ENCODE peak calls at places on chromosome 20, in eight cellular contexts. One of them, this sample, is unnamed.
A peak's percentile ranks its signal among the peaks of the same experiment; 100 is the strongest.

GRCh38 chr20:38649275-38649891 is 47.8 kb downstream of the ARHGAP40 start:
- DNase-seq in hepatocyte: peak; percentile 57
- DNase-seq in AG04450: no peak
- DNase-seq in cardiac muscle cell: peak; percentile 50
- DNase-seq in CD4-positive, alpha-beta T cell: no peak
- DNase-seq in lung: no peak
- DNase-seq in Peyer's patch: no peak
- DNase-seq in lower lobe of right lung: no peak
- DNase-seq in this sample: peak; percentile 17

GRCh38 chr20:34781250-34781649 is 44.2 kb downstream of the NCOA6 start:
- DNase-seq in cardiac muscle cell: no peak
- DNase-seq in hepatocyte: no peak
- DNase-seq in AG04450: no peak
- DNase-seq in CD4-positive, alpha-beta T cell: no peak
- DNase-seq in Peyer's patch: no peak
- DNase-seq in lung: no peak
- DNase-seq in lower lobe of right lung: no peak
- DNase-seq in this sample: no peak

GRCh38 chr20:21840991-21841390 is 135.5 kb downstream of the PAX1 start:
- DNase-seq in hepatocyte: no peak
- DNase-seq in cardiac muscle cell: no peak
- DNase-seq in Peyer's patch: no peak
- DNase-seq in lung: no peak
- DNase-seq in lower lobe of right lung: no peak
- DNase-seq in CD4-positive, alpha-beta T cell: no peak
- DNase-seq in AG04450: no peak
- DNase-seq in this sample: no peak

GRCh38 chr20:11919571-11919970 is 1.9 kb downstream of the BTBD3 start:
- DNase-seq in AG04450: no peak
- DNase-seq in lung: no peak
- DNase-seq in Peyer's patch: no peak
- DNase-seq in cardiac muscle cell: no peak
- DNase-seq in lower lobe of right lung: no peak
- DNase-seq in CD4-positive, alpha-beta T cell: no peak
- DNase-seq in hepatocyte: no peak
- DNase-seq in this sample: no peak

GRCh38 chr20:63495771-63496403 is 3.0 kb downstream of the EEF1A2 start:
- DNase-seq in lower lobe of right lung: peak; percentile 83
- DNase-seq in cardiac muscle cell: peak; percentile 52
- DNase-seq in hepatocyte: peak; percentile 84
- DNase-seq in Peyer's patch: peak; percentile 67
- DNase-seq in CD4-positive, alpha-beta T cell: peak; percentile 69
- DNase-seq in AG04450: no peak
- DNase-seq in lung: peak; percentile 73
- DNase-seq in this sample: no peak

GRCh38 chr20:36202891-36203338 is 33.4 kb upstream of the AAR2 start:
- DNase-seq in CD4-positive, alpha-beta T cell: peak; percentile 78
- DNase-seq in Peyer's patch: peak; percentile 64
- DNase-seq in hepatocyte: peak; percentile 71
- DNase-seq in cardiac muscle cell: peak; percentile 66
- DNase-seq in AG04450: no peak
- DNase-seq in lower lobe of right lung: peak; percentile 79
- DNase-seq in lung: peak; percentile 63
- DNase-seq in this sample: peak; percentile 25

GRCh38 chr20:63312690-63313348 is 19.8 kb downstream of the COL20A1 start:
- DNase-seq in cardiac muscle cell: peak; percentile 28
- DNase-seq in AG04450: peak; percentile 33
- DNase-seq in Peyer's patch: no peak
- DNase-seq in hepatocyte: no peak
- DNase-seq in lung: peak; percentile 50
- DNase-seq in lower lobe of right lung: no peak
- DNase-seq in CD4-positive, alpha-beta T cell: no peak
- DNase-seq in this sample: no peak

GRCh38 chr20:25325997-25326396 is 64.6 kb downstream of the ABHD12 start:
- DNase-seq in lung: peak; percentile 17
- DNase-seq in Peyer's patch: no peak
- DNase-seq in cardiac muscle cell: no peak
- DNase-seq in AG04450: no peak
- DNase-seq in hepatocyte: no peak
- DNase-seq in CD4-positive, alpha-beta T cell: no peak
- DNase-seq in lower lobe of right lung: no peak
- DNase-seq in this sample: no peak

GRCh38 chr20:62832212-62832922 is 15.5 kb downstream of the COL9A3 start:
- DNase-seq in Peyer's patch: peak; percentile 93
- DNase-seq in hepatocyte: peak; percentile 15
- DNase-seq in lower lobe of right lung: peak; percentile 74
- DNase-seq in CD4-positive, alpha-beta T cell: peak; percentile 38
- DNase-seq in AG04450: no peak
- DNase-seq in cardiac muscle cell: no peak
- DNase-seq in lung: peak; percentile 49
- DNase-seq in this sample: no peak

GRCh38 chr20:56761393-56761792 is 132.3 kb downstream of the TFAP2C start:
- DNase-seq in Peyer's patch: no peak
- DNase-seq in cardiac muscle cell: no peak
- DNase-seq in lung: no peak
- DNase-seq in CD4-positive, alpha-beta T cell: no peak
- DNase-seq in AG04450: no peak
- DNase-seq in hepatocyte: no peak
- DNase-seq in lower lobe of right lung: no peak
- DNase-seq in this sample: no peak

GRCh38 chr20:16366548-16366947 is 206.7 kb downstream of the KIF16B start:
- DNase-seq in hepatocyte: no peak
- DNase-seq in lung: no peak
- DNase-seq in AG04450: no peak
- DNase-seq in cardiac muscle cell: no peak
- DNase-seq in lower lobe of right lung: no peak
- DNase-seq in Peyer's patch: no peak
- DNase-seq in CD4-positive, alpha-beta T cell: no peak
- DNase-seq in this sample: no peak

GRCh38 chr20:23180451-23180921 is 94.4 kb upstream of the CD93 start:
- DNase-seq in lower lobe of right lung: no peak
- DNase-seq in cardiac muscle cell: no peak
- DNase-seq in hepatocyte: no peak
- DNase-seq in CD4-positive, alpha-beta T cell: no peak
- DNase-seq in lung: no peak
- DNase-seq in AG04450: no peak
- DNase-seq in Peyer's patch: no peak
- DNase-seq in this sample: peak; percentile 23

GRCh38 chr20:12056836-12057235 is 139.1 kb downstream of the BTBD3 start:
- DNase-seq in lung: no peak
- DNase-seq in lower lobe of right lung: no peak
- DNase-seq in CD4-positive, alpha-beta T cell: no peak
- DNase-seq in hepatocyte: peak; percentile 27
- DNase-seq in AG04450: no peak
- DNase-seq in cardiac muscle cell: peak; percentile 51
- DNase-seq in Peyer's patch: no peak
- DNase-seq in this sample: peak; percentile 9

GRCh38 chr20:33441142-33441955 is 2.2 kb downstream of the SNTA1 start:
- DNase-seq in AG04450: no peak
- DNase-seq in hepatocyte: peak; percentile 22
- DNase-seq in lower lobe of right lung: no peak
- DNase-seq in Peyer's patch: no peak
- DNase-seq in cardiac muscle cell: no peak
- DNase-seq in lung: no peak
- DNase-seq in CD4-positive, alpha-beta T cell: no peak
- DNase-seq in this sample: no peak

GRCh38 chr20:2814587-2815051 is at the start of gene C20orf141:
- DNase-seq in CD4-positive, alpha-beta T cell: no peak
- DNase-seq in cardiac muscle cell: peak; percentile 98
- DNase-seq in AG04450: peak; percentile 93
- DNase-seq in hepatocyte: peak; percentile 77
- DNase-seq in Peyer's patch: no peak
- DNase-seq in lower lobe of right lung: no peak
- DNase-seq in lung: no peak
- DNase-seq in this sample: peak; percentile 97
- TF ChIP-seq CTCF in CD4-positive, alpha-beta T cell: no peak
- TF ChIP-seq CTCF in cardiac muscle cell: no peak
- TF ChIP-seq CTCF in AG04450: no peak
- TF ChIP-seq CTCF in hepatocyte: no peak
- TF ChIP-seq CTCF in Peyer's patch: no peak
- TF ChIP-seq CTCF in lower lobe of right lung: no peak
- TF ChIP-seq CTCF in lung: no peak
- TF ChIP-seq CTCF in this sample: no peak

GRCh38 chr20:31883829-31884228 is 13.4 kb downstream of the TTLL9 start:
- DNase-seq in Peyer's patch: no peak
- DNase-seq in hepatocyte: no peak
- DNase-seq in lower lobe of right lung: no peak
- DNase-seq in cardiac muscle cell: no peak
- DNase-seq in lung: no peak
- DNase-seq in CD4-positive, alpha-beta T cell: no peak
- DNase-seq in AG04450: no peak
- DNase-seq in this sample: no peak

GRCh38 chr20:31877684-31878083 is 7.2 kb downstream of the TTLL9 start:
- DNase-seq in CD4-positive, alpha-beta T cell: no peak
- DNase-seq in Peyer's patch: no peak
- DNase-seq in AG04450: no peak
- DNase-seq in lung: no peak
- DNase-seq in hepatocyte: no peak
- DNase-seq in cardiac muscle cell: no peak
- DNase-seq in lower lobe of right lung: no peak
- DNase-seq in this sample: no peak

GRCh38 chr20:31881945-31882344 is 11.5 kb downstream of the TTLL9 start:
- DNase-seq in CD4-positive, alpha-beta T cell: no peak
- DNase-seq in Peyer's patch: no peak
- DNase-seq in lung: no peak
- DNase-seq in hepatocyte: no peak
- DNase-seq in cardiac muscle cell: no peak
- DNase-seq in AG04450: no peak
- DNase-seq in lower lobe of right lung: no peak
- DNase-seq in this sample: no peak

GRCh38 chr20:31879143-31879987 is 8.9 kb downstream of the TTLL9 start:
- DNase-seq in cardiac muscle cell: peak; percentile 98
- DNase-seq in Peyer's patch: peak; percentile 95
- DNase-seq in CD4-positive, alpha-beta T cell: peak; percentile 70
- DNase-seq in lung: peak; percentile 94
- DNase-seq in hepatocyte: peak; percentile 100
- DNase-seq in lower lobe of right lung: peak; percentile 99
- DNase-seq in AG04450: peak; percentile 84
- DNase-seq in this sample: peak; percentile 95
- H3K27ac ChIP-seq in cardiac muscle cell: peak overlapping the region; percentile 31
- H3K27ac ChIP-seq in Peyer's patch: peak overlapping the region; percentile 52
- H3K27ac ChIP-seq in CD4-positive, alpha-beta T cell: no peak overlapping the region
- H3K27ac ChIP-seq in lung: peak overlapping the region; percentile 88
- H3K27ac ChIP-seq in hepatocyte: peak overlapping the region; percentile 80
- H3K27ac ChIP-seq in lower lobe of right lung: peak overlapping the region; percentile 82
- H3K27ac ChIP-seq in AG04450: no peak overlapping the region
- H3K27ac ChIP-seq in this sample: peak overlapping the region; percentile 74

DNA sequence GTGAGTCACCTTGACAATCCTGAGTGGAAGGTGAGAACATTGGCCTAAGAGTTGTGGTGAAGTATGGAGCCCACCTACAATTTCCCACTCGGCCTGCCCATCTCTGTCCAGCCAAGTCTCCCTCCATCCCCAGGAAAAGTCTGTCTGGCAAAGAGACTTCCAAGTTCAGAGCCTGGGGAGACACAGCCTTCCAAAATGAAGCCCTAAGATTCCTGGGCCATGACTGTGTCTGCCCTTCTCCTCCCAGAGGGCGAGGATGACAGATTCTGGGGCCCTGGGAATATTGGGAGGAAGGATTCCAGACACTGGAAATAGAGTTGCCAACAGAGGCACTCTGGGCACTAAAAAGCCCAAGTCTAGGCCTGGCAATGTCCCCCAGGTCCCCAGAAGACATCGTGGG is 176.8 kb downstream of the NFATC2 start:
- DNase-seq in lung: no peak
- DNase-seq in CD4-positive, alpha-beta T cell: no peak
- DNase-seq in hepatocyte: no peak
- DNase-seq in lower lobe of right lung: no peak
- DNase-seq in Peyer's patch: no peak
- DNase-seq in AG04450: peak; percentile 50
- DNase-seq in cardiac muscle cell: peak; percentile 76
- DNase-seq in this sample: peak; percentile 91
- H3K27me3 ChIP-seq in lung: no peaks in the 10 kb centered on the region
- H3K27me3 ChIP-seq in CD4-positive, alpha-beta T cell: no peaks in the 10 kb centered on the region
- H3K27me3 ChIP-seq in hepatocyte: no peaks in the 10 kb centered on the region
- H3K27me3 ChIP-seq in lower lobe of right lung: no peaks in the 10 kb centered on the region
- H3K27me3 ChIP-seq in Peyer's patch: no peaks in the 10 kb centered on the region
- H3K27me3 ChIP-seq in AG04450: no peaks in the 10 kb centered on the region
- H3K27me3 ChIP-seq in cardiac muscle cell: no peaks in the 10 kb centered on the region
- H3K27me3 ChIP-seq in this sample: no peaks in the 10 kb centered on the region

DNA sequence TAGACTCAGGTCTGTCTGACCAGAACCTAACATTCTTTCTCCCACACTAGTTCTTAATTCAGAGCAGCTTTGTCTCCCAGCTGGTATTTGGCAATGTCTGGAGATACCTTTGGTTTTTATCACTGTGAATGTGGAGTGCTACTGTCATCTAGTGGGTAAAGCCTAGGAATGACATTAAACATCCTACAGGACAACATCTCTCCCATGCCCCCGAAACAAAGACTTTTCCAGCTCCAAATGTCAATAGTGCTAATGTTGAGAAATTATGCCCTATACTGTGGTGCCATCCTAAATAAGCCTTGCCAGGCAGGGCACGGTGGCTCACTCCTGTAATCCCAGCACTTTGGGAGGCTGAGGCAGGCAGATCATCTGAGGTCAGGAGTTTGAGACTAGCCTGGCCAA is 4.2 kb upstream of the TTPAL start:
- DNase-seq in AG04450: no peak
- DNase-seq in Peyer's patch: no peak
- DNase-seq in cardiac muscle cell: peak; percentile 80
- DNase-seq in lower lobe of right lung: no peak
- DNase-seq in hepatocyte: peak; percentile 60
- DNase-seq in CD4-positive, alpha-beta T cell: no peak
- DNase-seq in lung: no peak
- DNase-seq in this sample: no peak
- TF ChIP-seq CTCF in AG04450: peak; percentile 52
- TF ChIP-seq CTCF in Peyer's patch: peak; percentile 88
- TF ChIP-seq CTCF in cardiac muscle cell: peak; percentile 67
- TF ChIP-seq CTCF in lower lobe of right lung: peak; percentile 18
- TF ChIP-seq CTCF in hepatocyte: peak; percentile 57
- TF ChIP-seq CTCF in CD4-positive, alpha-beta T cell: no peak
- TF ChIP-seq CTCF in lung: no peak
- TF ChIP-seq CTCF in this sample: peak; percentile 61

DNA sequence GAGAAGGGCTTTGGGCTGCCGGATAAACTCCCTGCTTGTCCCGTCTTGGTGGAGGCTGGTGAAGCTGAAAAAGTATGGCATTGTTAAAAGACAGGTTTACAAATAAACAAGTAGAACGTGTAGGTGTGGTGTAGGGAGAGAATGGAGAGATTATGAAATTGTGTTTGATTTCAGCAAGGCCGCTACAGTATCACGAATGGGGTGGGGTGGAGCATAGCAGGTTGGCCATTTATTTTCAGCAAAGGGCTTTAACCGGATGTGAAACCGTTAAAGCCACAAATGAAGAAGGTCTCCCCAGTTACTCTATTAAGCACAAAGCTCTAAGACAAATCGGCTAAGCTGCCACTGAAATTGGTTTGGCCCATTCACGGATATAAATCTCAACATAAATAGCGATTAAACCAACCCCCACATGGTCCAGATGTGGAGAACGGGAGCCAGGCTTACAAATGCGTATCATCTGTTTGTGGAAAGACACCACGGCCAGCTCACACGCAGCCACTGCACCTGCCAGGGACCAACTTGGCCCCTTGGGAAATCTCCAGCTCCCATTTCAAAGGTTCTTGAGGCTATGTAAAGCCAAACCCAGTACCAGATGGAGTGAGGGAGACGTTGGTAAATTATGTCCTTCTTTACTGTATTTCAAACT is 94.0 kb downstream of the ZMYND8 start:
- DNase-seq in lung: no peak
- DNase-seq in cardiac muscle cell: no peak
- DNase-seq in Peyer's patch: peak; percentile 41
- DNase-seq in hepatocyte: no peak
- DNase-seq in CD4-positive, alpha-beta T cell: no peak
- DNase-seq in lower lobe of right lung: no peak
- DNase-seq in AG04450: no peak
- DNase-seq in this sample: no peak
- H3K27ac ChIP-seq in lung: no peak overlapping the region
- H3K27ac ChIP-seq in cardiac muscle cell: peak overlapping the region; percentile 37
- H3K27ac ChIP-seq in Peyer's patch: no peak overlapping the region
- H3K27ac ChIP-seq in hepatocyte: no peak overlapping the region
- H3K27ac ChIP-seq in CD4-positive, alpha-beta T cell: no peak overlapping the region
- H3K27ac ChIP-seq in lower lobe of right lung: no peak overlapping the region
- H3K27ac ChIP-seq in AG04450: no peak overlapping the region
- H3K27ac ChIP-seq in this sample: no peak overlapping the region

GRCh38 chr20:1710484-1710883 is 52.9 kb upstream of the SIRPG start:
- DNase-seq in AG04450: no peak
- DNase-seq in lower lobe of right lung: no peak
- DNase-seq in Peyer's patch: no peak
- DNase-seq in hepatocyte: no peak
- DNase-seq in lung: no peak
- DNase-seq in CD4-positive, alpha-beta T cell: no peak
- DNase-seq in cardiac muscle cell: no peak
- DNase-seq in this sample: no peak
- H3K27me3 ChIP-seq in AG04450: peaks cover 3% of the 10 kb centered on the region
- H3K27me3 ChIP-seq in lower lobe of right lung: peaks cover 5% of the 10 kb centered on the region
- H3K27me3 ChIP-seq in Peyer's patch: no peaks in the 10 kb centered on the region
- H3K27me3 ChIP-seq in hepatocyte: peaks cover 4% of the 10 kb centered on the region
- H3K27me3 ChIP-seq in lung: peaks cover 2% of the 10 kb centered on the region
- H3K27me3 ChIP-seq in CD4-positive, alpha-beta T cell: no peaks in the 10 kb centered on the region
- H3K27me3 ChIP-seq in cardiac muscle cell: peaks cover 17% of the 10 kb centered on the region
- H3K27me3 ChIP-seq in this sample: no peaks in the 10 kb centered on the region

This sample was measured in brain microvascular endothelial cell.